ENCODE peak calls at places on chromosomes 16 and 17, in nine cellular contexts. P, E, W, X, Y, V, M, L and T are unnamed samples.

GRCh38 chr16:79764415-79765149 is 164.0 kb upstream of the MAF start:
- DNase-seq in P (no peak), V (no peak), Y (no peak), W (no peak), M (no peak), L (no peak), E (no peak), X (no peak), T (no peak)

GRCh38 chr17:50213026-50214015 is 11.9 kb upstream of the COL1A1 start:
- DNase-seq in X (no peak), Y (peak), P (no peak), W (no peak), V (peak), M (peak), E (no peak), L (no peak), T (no peak)

GRCh38 chr16:1337486-1337885 is 4.0 kb downstream of the BAIAP3 start:
- DNase-seq in Y (no peak), X (no peak), L (no peak), P (no peak), V (no peak), W (no peak), E (no peak), M (no peak), T (no peak)

GRCh38 chr17:45857977-45858708 is 13.5 kb downstream of the SPPL2C start:
- DNase-seq in P (no peak), L (no peak), M (no peak), Y (no peak), V (no peak), W (no peak), E (no peak), X (no peak), T (no peak)

GRCh38 chr16:50276128-50276444 is 9.7 kb downstream of the ADCY7 start:
- DNase-seq in P (no peak), X (no peak), L (no peak), W (no peak), E (no peak), M (no peak), Y (no peak), V (no peak), T (no peak)

GRCh38 chr16:69494993-69495392 is 70.6 kb downstream of the CYB5B start:
- DNase-seq in V (peak), P (no peak), M (no peak), L (no peak), E (no peak), X (peak), W (no peak), Y (no peak), T (peak)

GRCh38 chr17:1000597-1001490 is 3.9 kb downstream of the TIMM22 start:
- DNase-seq in P (no peak), W (no peak), L (no peak), M (no peak), V (no peak), X (no peak), E (no peak), Y (peak), T (no peak)

GRCh38 chr17:82101301-82101715 is 3.3 kb upstream of the FASN start:
- DNase-seq in X (no peak), W (no peak), L (no peak), M (no peak), V (no peak), Y (no peak), P (no peak), E (no peak), T (no peak)

GRCh38 chr17:9200197-9200662 is 178.9 kb downstream of the NTN1 start:
- DNase-seq in P (no peak), L (no peak), M (no peak), V (no peak), Y (no peak), E (no peak), X (no peak), W (no peak), T (no peak)

GRCh38 chr17:958712-959451 is 20.7 kb downstream of the NXN start:
- DNase-seq in X (no peak), Y (no peak), L (no peak), P (no peak), M (peak), E (no peak), W (no peak), V (no peak), T (no peak)

GRCh38 chr17:1843947-1844346 is 14.1 kb downstream of the RPA1 start:
- DNase-seq in Y (no peak), W (no peak), P (no peak), L (no peak), X (no peak), V (no peak), E (no peak), M (no peak), T (no peak)